ENCODE peak calls at places on chromosomes 5 and 9, in five cellular contexts. O, F, V, Z and B are unnamed samples.

GRCh38 chr9:110152704-110153374 is 55.1 kb downstream of the C9orf152 start:
- DNase-seq in V (no peak), Z (peak; percentile 42), O (no peak), F (no peak), B (no peak)

GRCh38 chr5:135869151-135869737 is 26.4 kb downstream of the IL9 start:
- DNase-seq in F (no peak), O (no peak), Z (no peak), V (no peak), B (no peak)

GRCh38 chr5:170640731-170641588 is 137.1 kb downstream of the KCNIP1 start:
- DNase-seq in O (no peak), Z (no peak), F (no peak), V (no peak), B (no peak)

GRCh38 chr9:112487008-112487798 is 576 bp downstream of the KIAA1958 start:
- DNase-seq in Z (peak; percentile 62), F (peak; percentile 48), O (peak; percentile 61), V (peak; percentile 53), B (peak; percentile 83)

GRCh38 chr5:24347206-24347605 is 297.6 kb downstream of the CDH10 start:
- DNase-seq in V (no peak), O (no peak), F (no peak), Z (no peak), B (no peak)

GRCh38 chr9:119968837-119969707 is 599.8 kb upstream of the BRINP1 start:
- DNase-seq in O (peak; percentile 71), V (peak; percentile 22), Z (peak; percentile 62), F (peak; percentile 55), B (peak; percentile 72)

GRCh38 chr5:142110046-142110531 is 1.5 kb downstream of the NDFIP1 start:
- DNase-seq in F (peak; percentile 34), V (peak; percentile 26), Z (peak; percentile 10), O (no peak), B (peak; percentile 26)

GRCh38 chr9:99807276-99807852 is 14.3 kb upstream of the NR4A3 start:
- DNase-seq in V (peak; percentile 75), O (peak; percentile 61), F (peak; percentile 44), Z (peak; percentile 55), B (peak; percentile 81)

GRCh38 chr5:122844136-122844915 is 1.1 kb upstream of the SNX24 start:
- DNase-seq in V (peak; percentile 17), O (no peak), Z (no peak), F (no peak), B (no peak)

GRCh38 chr5:149125386-149125891 is 15.9 kb upstream of the ABLIM3 start:
- DNase-seq in Z (no peak), F (no peak), O (no peak), V (no peak), B (no peak)

GRCh38 chr5:68587181-68587580 is 371.6 kb downstream of the PIK3R1 start:
- DNase-seq in O (no peak), Z (no peak), F (no peak), V (no peak), B (no peak)

GRCh38 chr5:142881076-142881466 is 110.9 kb downstream of the ARHGAP26 start:
- DNase-seq in F (no peak), O (no peak), V (no peak), Z (no peak), B (no peak)

GRCh38 chr9:1320667-1321195 is 270.6 kb downstream of the DMRT2 start:
- DNase-seq in V (no peak), F (no peak), O (no peak), Z (no peak), B (no peak)

GRCh38 chr9:6869081-6869948 is 111.5 kb downstream of the KDM4C start:
- DNase-seq in Z (no peak), O (no peak), F (no peak), V (no peak), B (no peak)

GRCh38 chr9:22529426-22530199 is 83.0 kb downstream of the DMRTA1 start:
- DNase-seq in F (no peak), O (no peak), V (no peak), Z (no peak), B (no peak)

GRCh38 chr5:125639858-125640257 is 783.4 kb upstream of the GRAMD2B start:
- DNase-seq in O (no peak), V (no peak), F (no peak), Z (no peak), B (no peak)

GRCh38 chr9:70257991-70258691 is 637 bp upstream of the SMC5 start:
- DNase-seq in V (peak; percentile 38), Z (no peak), F (no peak), O (peak; percentile 23), B (no peak)

GRCh38 chr5:93572101-93572772 is 8.8 kb downstream of the NR2F1-AS1 start:
- DNase-seq in O (no peak), Z (no peak), V (no peak), F (no peak), B (no peak)

GRCh38 chr5:140628711-140629110 is 4.3 kb downstream of the CD14 start:
- DNase-seq in Z (no peak), V (no peak), O (no peak), F (no peak), B (no peak)

GRCh38 chr9:108885643-108886348 is 23.7 kb downstream of the ACTL7A start:
- DNase-seq in O (no peak), F (no peak), Z (peak; percentile 71), V (no peak), B (peak; percentile 91)

GRCh38 chr9:108880917-108881316 is 18.9 kb downstream of the ACTL7A start:
- DNase-seq in O (no peak), F (no peak), Z (no peak), V (no peak), B (no peak)

GRCh38 chr9:108882052-108882888 is 20.2 kb downstream of the ACTL7A start:
- DNase-seq in F (no peak), Z (no peak), V (no peak), O (no peak), B (no peak)

GRCh38 chr9:108884701-108885100 is 22.6 kb downstream of the ACTL7A start:
- DNase-seq in Z (no peak), O (no peak), V (no peak), F (no peak), B (no peak)

GRCh38 chr9:108883085-108883484 is 21.0 kb downstream of the ACTL7A start:
- DNase-seq in F (no peak), V (no peak), Z (no peak), O (no peak), B (no peak)
- H3K4me1 ChIP-seq in F (no peaks in the 10 kb centered on the region), V (no peaks in the 10 kb centered on the region), Z (peaks cover 23% of the 10 kb centered on the region), O (no peaks in the 10 kb centered on the region), B (peaks cover 5% of the 10 kb centered on the region)

GRCh38 chr5:35920890-35921289 is 17.5 kb downstream of the CAPSL start:
- DNase-seq in O (no peak), V (no peak), F (no peak), Z (peak; percentile 4), B (no peak)
- TF ChIP-seq CTCF in O (no peak), V (no peak), F (no peak), Z (no peak), B (no peak)

GRCh38 chr9:90832251-90832650 is 30.6 kb downstream of the SYK start:
- DNase-seq in O (no peak), V (no peak), Z (no peak), F (no peak), B (no peak)
- H3K4me1 ChIP-seq in O (peaks cover 23% of the 10 kb centered on the region), V (no peaks in the 10 kb centered on the region), Z (no peaks in the 10 kb centered on the region), F (no peaks in the 10 kb centered on the region), B (no peaks in the 10 kb centered on the region)

GRCh38 chr5:115313632-115314031 is 17.2 kb upstream of the CCDC112 start:
- DNase-seq in Z (no peak), V (no peak), O (no peak), F (no peak), B (no peak)

GRCh38 chr5:115306011-115306530 is 9.6 kb upstream of the CCDC112 start:
- DNase-seq in V (no peak), Z (no peak), F (no peak), O (no peak), B (no peak)

GRCh38 chr5:115313052-115313451 is 16.6 kb upstream of the CCDC112 start:
- DNase-seq in O (no peak), Z (no peak), V (no peak), F (no peak), B (no peak)

GRCh38 chr5:115308815-115309214 is 12.4 kb upstream of the CCDC112 start:
- DNase-seq in Z (no peak), V (no peak), O (no peak), F (no peak), B (no peak)

DNA sequence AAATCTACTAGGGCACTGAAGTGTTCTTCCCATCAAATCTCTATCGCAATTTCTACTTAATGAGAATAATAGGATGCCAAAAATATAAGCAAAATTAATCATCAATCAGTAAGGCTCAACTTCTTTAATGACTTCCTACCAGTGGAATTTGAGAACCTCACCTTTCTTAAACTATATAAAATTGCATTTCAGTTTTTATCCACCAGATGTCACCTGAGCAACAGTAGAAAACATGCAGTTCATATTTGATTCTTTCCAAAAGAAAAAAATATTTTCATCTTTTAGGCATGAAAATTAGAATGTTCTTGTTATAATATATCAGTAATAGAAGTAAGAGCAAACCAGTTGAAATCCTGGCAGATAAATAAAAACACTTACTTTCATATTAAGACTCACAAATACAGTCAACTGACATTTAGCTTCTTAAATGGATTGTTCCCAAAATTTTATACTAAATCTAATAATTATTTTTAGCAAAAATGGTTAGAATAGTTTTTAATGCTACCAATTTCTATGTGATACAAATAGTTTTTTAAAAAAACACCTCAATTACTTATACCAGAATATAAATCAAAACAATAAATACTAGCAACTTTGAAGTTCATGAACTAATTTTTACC is 13.4 kb upstream of the CCDC112 start:
- DNase-seq in F (no peak), O (no peak), V (no peak), Z (peak; percentile 38), B (no peak)
- TF ChIP-seq CTCF in F (peak; percentile 88), O (peak; percentile 80), V (peak; percentile 68), Z (peak; percentile 78), B (peak; percentile 53)

DNA sequence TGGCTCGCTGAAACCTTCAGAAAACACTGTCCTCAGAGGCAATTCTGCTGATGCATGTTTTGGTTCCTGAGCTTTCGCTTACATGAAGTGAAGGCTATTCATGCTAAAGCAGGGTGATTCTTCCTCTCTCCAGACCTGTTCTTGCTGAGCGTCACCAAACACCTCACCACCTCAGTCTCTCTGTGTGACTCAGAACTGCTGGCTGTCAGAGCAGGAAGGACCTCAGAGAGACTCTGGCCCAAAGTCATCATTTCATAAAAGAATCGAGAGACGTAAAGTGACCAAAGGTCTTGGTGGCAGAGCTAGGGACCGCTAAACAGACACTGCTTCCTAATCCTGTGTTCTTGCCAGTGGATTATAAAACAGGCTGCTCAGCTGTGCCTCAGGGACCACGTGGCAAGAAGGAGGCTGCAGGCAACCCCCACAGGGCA is 73.8 kb downstream of the LHFPL2 start:
- DNase-seq in Z (no peak), V (no peak), F (no peak), O (no peak), B (no peak)
- H3K4me1 ChIP-seq in Z (peaks cover 38% of the 10 kb centered on the region), V (no peaks in the 10 kb centered on the region), F (peaks cover 52% of the 10 kb centered on the region), O (peaks cover 43% of the 10 kb centered on the region), B (peaks cover 15% of the 10 kb centered on the region)

GRCh38 chr5:179606910-179607448 is 16.5 kb downstream of the HNRNPH1 start:
- DNase-seq in F (peak; percentile 46), V (no peak), Z (no peak), O (no peak), B (peak; percentile 34)
- TF ChIP-seq CTCF in F (no peak), V (no peak), Z (no peak), O (no peak), B (no peak)